ENCODE peak calls at places on chromosomes 13 and 19, in four cellular contexts. S is GM03348; M is NCI-H1048; T is stimulated activated CD8-positive, alpha-beta memory T cell treated with anti-CD3 and anti-CD28 coated beads, Interleukin-4, amount 100 ng/mL, for 1 hour. V is an unnamed sample.

GRCh38 chr19:31166206-31166605 is 183.0 kb downstream of the TSHZ3 start:
- DNase-seq in S (no peak), M (no peak), T (no peak), V (no peak)

GRCh38 chr13:50589651-50590054 is 253.8 kb downstream of the DLEU7 start:
- DNase-seq in S (peak), M (no peak), T (no peak), V (no peak)

GRCh38 chr13:111344471-111345191 is 24.2 kb downstream of the TEX29 start:
- DNase-seq in T (no peak), S (no peak), M (no peak), V (no peak)

GRCh38 chr19:4049432-4049831 is 17.3 kb downstream of the ZBTB7A start:
- DNase-seq in S (no peak), T (no peak), M (no peak), V (peak)

GRCh38 chr19:35991731-35992450 is 3.1 kb upstream of the SDHAF1 start:
- DNase-seq in M (no peak), S (no peak), T (no peak), V (no peak)

GRCh38 chr13:61812286-61812685 is 396.6 kb upstream of the PCDH20 start:
- DNase-seq in S (no peak), M (no peak), T (no peak), V (no peak)

GRCh38 chr19:38291855-38292254 is 12.2 kb upstream of the C19orf33 start:
- DNase-seq in M (no peak), S (no peak), T (no peak), V (no peak)

GRCh38 chr13:26377038-26377437 is 123.1 kb downstream of the CDK8 start:
- DNase-seq in S (peak), M (no peak), T (no peak), V (no peak)

GRCh38 chr13:113935081-113935511 is 38.8 kb downstream of the C13orf46 start:
- DNase-seq in M (no peak), S (no peak), T (no peak), V (peak)

GRCh38 chr13:71672527-71672926 is 194.5 kb downstream of the DACH1 start:
- DNase-seq in T (no peak), M (no peak), S (no peak), V (no peak)

GRCh38 chr13:51275101-51275500 is 52.9 kb downstream of the FAM124A start:
- DNase-seq in T (no peak), M (no peak), S (no peak), V (no peak)

GRCh38 chr13:32159147-32159869 is 127.7 kb downstream of the FRY start:
- DNase-seq in M (no peak), T (no peak), S (no peak), V (no peak)

GRCh38 chr13:100808330-100808729 is 133.7 kb upstream of the TMTC4 start:
- DNase-seq in S (no peak), M (no peak), T (no peak), V (no peak)

GRCh38 chr13:110327036-110327790 is 20.1 kb downstream of the COL4A2 start:
- DNase-seq in M (no peak), T (no peak), S (no peak), V (no peak)

GRCh38 chr13:97269603-97270002 is 47.5 kb downstream of the MBNL2 start:
- DNase-seq in S (no peak), M (no peak), T (no peak), V (no peak)

GRCh38 chr13:40406405-40407138 is 259.9 kb downstream of the FOXO1 start:
- DNase-seq in S (peak), M (no peak), T (no peak), V (no peak)

GRCh38 chr19:21483589-21484170 is 21.7 kb upstream of the ZNF429 start:
- DNase-seq in S (no peak), T (peak), M (no peak), V (no peak)

GRCh38 chr19:10095948-10096614 is 6.4 kb downstream of the ANGPTL6 start:
- DNase-seq in M (peak), S (peak), T (peak), V (peak)

GRCh38 chr19:36110487-36111199 is at the start of gene OVOL3:
- DNase-seq in T (no peak), S (no peak), M (no peak), V (no peak)

GRCh38 chr13:44365008-44365407 is 8.6 kb upstream of the SERP2 start:
- DNase-seq in T (no peak), M (no peak), S (peak), V (no peak)

GRCh38 chr19:3027292-3027691 is 1.8 kb downstream of the TLE2 start:
- DNase-seq in S (no peak), M (no peak), T (no peak), V (no peak)

GRCh38 chr13:113879506-113880360 is 15.9 kb upstream of the GAS6 start:
- DNase-seq in S (no peak), M (no peak), T (no peak), V (no peak)

GRCh38 chr13:84802073-84802472 is 919.8 kb upstream of the SLITRK1 start:
- DNase-seq in T (no peak), S (no peak), M (no peak), V (no peak)

GRCh38 chr13:113562085-113562749 is 22.3 kb upstream of the TFDP1 start:
- DNase-seq in T (peak), S (peak), M (no peak), V (no peak)

GRCh38 chr19:11345122-11345752 is 831 bp downstream of the TMEM205 start:
- DNase-seq in S (no peak), T (no peak), M (no peak), V (no peak)